ENCODE peak calls at places on chromosomes 11 and 22, in seven cellular contexts. O, S, J, Y, F, A and I are unnamed samples.

GRCh38 chr11:72758304-72758689 is 6.1 kb upstream of the ARAP1 start:
- DNase-seq in S (no peak), Y (no peak), O (peak; percentile 50), A (no peak), F (no peak), J (no peak), I (no peak)

GRCh38 chr11:32434387-32435151 is 770 bp downstream of the WT1 start:
- DNase-seq in S (no peak), J (no peak), O (no peak), F (no peak), A (no peak), Y (no peak), I (no peak)

GRCh38 chr11:12724301-12725046 is 50.3 kb downstream of the TEAD1 start:
- DNase-seq in O (peak; percentile 90), Y (no peak), A (peak; percentile 97), F (no peak), J (no peak), S (peak; percentile 76), I (peak; percentile 85)

GRCh38 chr11:45158210-45158644 is 11.8 kb downstream of the PRDM11 start:
- DNase-seq in A (no peak), Y (no peak), F (no peak), J (no peak), O (no peak), S (no peak), I (peak; percentile 78)

GRCh38 chr11:15289718-15290117 is 175.0 kb downstream of the INSC start:
- DNase-seq in A (no peak), Y (no peak), J (no peak), O (no peak), S (no peak), F (no peak), I (no peak)

GRCh38 chr22:48417143-48418070 is 1410.3 kb downstream of the BRD1 start:
- DNase-seq in S (no peak), A (no peak), Y (no peak), F (peak; percentile 49), O (no peak), J (no peak), I (peak; percentile 55)

GRCh38 chr11:96324912-96325311 is 18.1 kb downstream of the MAML2 start:
- DNase-seq in J (no peak), F (no peak), A (no peak), Y (no peak), S (peak; percentile 54), O (peak; percentile 73), I (no peak)

GRCh38 chr11:520428-521178 is 13.6 kb upstream of the RNH1 start:
- DNase-seq in J (no peak), Y (no peak), A (no peak), O (no peak), F (no peak), S (no peak), I (no peak)

GRCh38 chr11:27291954-27292641 is 70.9 kb downstream of the CCDC34 start:
- DNase-seq in S (no peak), J (no peak), O (no peak), F (no peak), Y (no peak), A (no peak), I (no peak)

GRCh38 chr11:134558916-134559616 is 147.0 kb upstream of the B3GAT1 start:
- DNase-seq in Y (no peak), J (no peak), S (no peak), F (no peak), A (no peak), O (no peak), I (peak; percentile 46)